ENCODE peak calls at places on chromosomes 7 and 10, in four cellular contexts. M, Y, P and F are unnamed samples.

GRCh38 chr10:17031656-17032630 is 97.7 kb downstream of the CUBN start:
- DNase-seq in P (no peak), M (no peak), Y (no peak), F (no peak)

GRCh38 chr7:15041226-15041625 is 138.7 kb upstream of the DGKB start:
- DNase-seq in M (no peak), Y (no peak), P (no peak), F (no peak)

GRCh38 chr7:154857728-154858681 is 144.9 kb downstream of the PAXIP1 start:
- DNase-seq in M (no peak), Y (no peak), P (peak), F (no peak)

GRCh38 chr7:55028011-55028410 is 9.2 kb downstream of the EGFR start:
- DNase-seq in P (no peak), Y (no peak), M (peak), F (no peak)

GRCh38 chr10:71725998-71726672 is 6.6 kb upstream of the C10orf105 start:
- DNase-seq in Y (no peak), M (peak), P (peak), F (peak)

GRCh38 chr7:110983822-110984456 is 107.0 kb upstream of the LRRN3 start:
- DNase-seq in P (no peak), Y (no peak), M (no peak), F (no peak)

GRCh38 chr7:70776627-70777101 is 355.3 kb upstream of the GALNT17 start:
- DNase-seq in M (no peak), P (no peak), Y (no peak), F (no peak)

GRCh38 chr10:124745678-124746077 is 1.5 kb upstream of the FAM53B start:
- DNase-seq in M (peak), Y (no peak), P (peak), F (peak)

GRCh38 chr7:64886956-64887545 is 16.0 kb upstream of the ZNF273 start:
- DNase-seq in Y (no peak), M (no peak), P (no peak), F (no peak)

GRCh38 chr7:82156168-82156567 is 287.4 kb downstream of the CACNA2D1 start:
- DNase-seq in Y (no peak), P (peak), M (no peak), F (no peak)

GRCh38 chr7:2809903-2810628 is 34.0 kb downstream of the GNA12 start:
- DNase-seq in P (no peak), M (no peak), Y (no peak), F (no peak)

GRCh38 chr7:2807455-2807845 is 36.7 kb downstream of the GNA12 start:
- DNase-seq in M (no peak), Y (no peak), P (no peak), F (no peak)

GRCh38 chr7:2810682-2811471 is 33.2 kb downstream of the GNA12 start:
- DNase-seq in P (no peak), M (no peak), Y (no peak), F (no peak)

GRCh38 chr7:2807846-2808772 is 36.0 kb downstream of the GNA12 start:
- DNase-seq in M (no peak), Y (no peak), P (no peak), F (no peak)

DNA sequence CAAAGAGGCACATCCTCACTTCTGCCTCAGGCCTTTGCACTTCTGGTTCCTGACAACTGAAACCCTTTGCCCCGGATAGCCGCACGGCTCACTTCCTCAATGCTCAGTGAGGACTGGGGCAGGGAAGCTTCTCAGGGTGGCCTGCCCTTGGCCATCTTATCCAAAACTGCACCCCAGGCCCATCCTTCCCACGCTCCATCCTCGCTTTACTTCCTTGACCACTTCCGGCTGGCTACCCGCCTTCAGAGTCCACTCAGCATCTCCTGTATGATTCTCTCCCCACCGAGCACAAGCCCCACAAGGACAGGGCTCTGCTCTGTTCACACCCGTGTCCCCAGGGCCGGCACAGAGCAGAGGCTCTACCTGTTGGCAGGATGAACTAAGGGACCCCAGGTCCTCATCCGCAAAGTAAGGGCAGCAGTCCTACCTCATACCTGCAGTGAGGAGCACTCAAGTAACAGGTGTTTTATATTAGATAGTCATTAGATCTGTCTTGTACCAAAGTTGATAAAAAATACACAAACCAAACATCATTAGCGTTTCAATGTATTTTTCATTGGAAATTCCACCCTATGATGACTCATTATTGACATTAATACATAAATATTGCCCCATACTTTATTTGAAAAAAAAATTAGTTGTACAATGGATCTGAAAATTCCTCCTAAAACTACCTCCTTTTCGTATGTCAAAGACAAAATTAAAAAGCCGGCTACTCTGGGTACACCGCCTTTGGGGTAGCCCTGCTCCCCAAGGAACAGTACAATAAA is 35.0 kb downstream of the GNA12 start:
- DNase-seq in P (no peak), Y (no peak), M (peak), F (no peak)
- TF ChIP-seq PHF8 in P (no peak), Y (no peak), M (no peak), F (no peak)

GRCh38 chr7:28382146-28382545 is 30.2 kb upstream of the CREB5 start:
- DNase-seq in M (no peak), P (no peak), Y (no peak), F (no peak)

GRCh38 chr7:28376634-28377033 is 35.7 kb upstream of the CREB5 start:
- DNase-seq in Y (no peak), M (no peak), P (no peak), F (no peak)

GRCh38 chr7:28381466-28381865 is 30.9 kb upstream of the CREB5 start:
- DNase-seq in Y (no peak), M (no peak), P (no peak), F (no peak)

GRCh38 chr7:28375729-28376128 is 36.6 kb upstream of the CREB5 start:
- DNase-seq in M (no peak), P (no peak), Y (no peak), F (no peak)

GRCh38 chr7:28378574-28379149 is 33.7 kb upstream of the CREB5 start:
- DNase-seq in M (no peak), P (no peak), Y (no peak), F (no peak)
- TF ChIP-seq PHF8 in M (no peak), P (no peak), Y (no peak), F (no peak)

DNA sequence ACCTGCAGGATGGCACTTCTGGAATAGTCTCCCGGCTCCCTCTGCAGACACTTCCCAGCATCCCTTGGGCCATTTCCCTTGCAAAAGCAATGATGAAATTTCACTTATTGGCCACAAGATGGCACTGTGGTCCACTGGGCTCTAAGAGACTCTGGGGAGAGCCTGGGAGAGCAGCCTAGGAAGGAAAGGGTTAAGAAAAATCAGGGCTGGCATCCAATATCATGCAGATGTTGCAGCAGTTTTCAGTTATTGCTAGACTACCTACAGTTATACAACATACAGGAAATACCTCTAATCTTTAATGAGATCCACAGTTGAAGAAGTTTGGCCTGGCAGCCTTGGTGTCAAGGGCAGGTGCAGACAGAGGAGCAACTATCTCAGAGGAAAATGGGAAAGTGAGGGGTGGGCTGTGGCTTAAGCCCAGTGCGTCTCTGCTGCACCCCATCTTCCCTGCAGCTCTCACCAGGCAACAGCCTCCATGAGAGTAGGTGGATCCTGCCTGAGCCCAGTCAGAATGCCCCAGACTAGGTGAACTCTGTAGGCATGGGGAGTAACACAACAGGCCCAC is 100.2 kb upstream of the PRSS58 start:
- DNase-seq in Y (no peak), M (peak), P (peak), F (peak)
- TF ChIP-seq PHF8 in Y (no peak), M (no peak), P (no peak), F (no peak)

GRCh38 chr10:61939575-61940301 is 38.2 kb downstream of the ARID5B start:
- DNase-seq in M (no peak), P (peak), Y (no peak), F (no peak)

GRCh38 chr10:61944445-61945123 is 43.1 kb downstream of the ARID5B start:
- DNase-seq in P (no peak), M (no peak), Y (no peak), F (no peak)

GRCh38 chr10:61941202-61941651 is 39.7 kb downstream of the ARID5B start:
- DNase-seq in M (no peak), Y (no peak), P (no peak), F (no peak)

GRCh38 chr10:61943699-61944444 is 42.4 kb downstream of the ARID5B start:
- DNase-seq in Y (no peak), M (no peak), P (no peak), F (no peak)

DNA sequence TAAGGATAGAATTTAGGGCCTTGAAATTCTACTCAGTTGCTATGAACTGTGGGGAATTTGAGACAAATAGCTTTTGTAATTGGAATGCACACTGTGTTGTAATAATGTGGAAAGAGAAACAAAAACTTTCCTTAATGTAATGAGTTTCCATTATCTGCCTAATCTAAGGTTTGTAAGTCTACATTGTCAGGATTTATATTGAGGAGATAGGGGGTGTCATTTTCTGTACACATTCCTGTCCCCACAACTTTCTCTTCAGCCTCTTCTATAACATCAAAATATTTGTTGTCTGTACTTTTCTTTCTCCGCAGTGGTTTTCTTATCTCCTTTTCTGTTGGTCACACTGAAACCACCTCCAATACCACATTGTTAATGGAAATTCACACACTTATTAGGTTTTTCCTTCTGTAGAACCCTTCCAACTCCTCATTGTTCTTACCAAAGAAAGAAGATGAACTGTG is 41.5 kb downstream of the ARID5B start:
- DNase-seq in Y (no peak), P (no peak), M (no peak), F (no peak)
- TF ChIP-seq PHF8 in Y (no peak), P (no peak), M (no peak), F (no peak)

DNA sequence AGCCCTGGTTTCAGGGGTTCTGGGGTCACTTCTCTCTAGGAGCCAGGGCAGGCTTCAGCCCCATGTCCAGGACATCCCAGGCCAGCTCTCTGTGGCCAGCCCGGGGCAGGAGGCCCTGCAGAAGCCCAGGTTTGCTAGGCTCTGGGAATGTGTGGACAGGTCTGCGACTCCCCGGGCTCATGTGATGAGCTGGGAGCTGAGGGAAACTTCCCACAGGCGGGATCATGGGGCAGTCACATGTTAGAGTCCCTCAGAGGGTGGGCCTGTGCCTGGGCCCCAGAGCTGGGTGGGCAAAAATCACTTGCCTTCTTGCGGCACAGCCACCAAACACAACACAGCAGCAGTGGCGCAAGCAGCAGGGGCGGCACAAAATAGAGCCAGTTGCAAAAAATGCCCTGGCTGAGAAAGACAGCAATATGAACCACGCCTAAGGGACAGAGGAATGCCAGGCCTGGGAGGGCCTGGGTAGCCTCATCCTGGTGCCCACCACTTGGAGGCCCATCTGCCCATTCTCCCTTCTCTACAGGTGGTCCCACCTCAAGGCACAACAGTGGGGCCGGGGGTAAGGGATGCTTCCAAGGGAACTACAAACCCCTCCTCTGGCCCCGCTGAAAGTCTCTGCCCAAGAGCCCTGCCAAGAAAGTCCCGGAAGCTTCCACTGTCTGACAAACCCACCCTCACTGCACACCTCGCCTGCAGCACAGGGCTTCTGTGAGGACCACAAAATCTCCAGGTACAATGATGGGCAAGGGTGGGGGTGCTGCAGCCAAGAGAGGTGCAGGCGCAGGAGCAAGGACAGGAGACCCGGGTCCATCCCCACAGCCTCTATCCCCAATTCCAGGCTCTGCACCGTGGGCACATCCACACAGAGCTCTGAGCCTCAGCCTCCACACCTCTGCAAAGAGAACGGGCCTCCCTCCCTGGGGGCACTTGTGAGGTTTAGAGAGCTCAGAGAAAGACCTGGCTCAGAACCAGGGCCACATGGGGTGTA is 34.6 kb upstream of the ANTXRL start:
- DNase-seq in M (no peak), Y (no peak), P (no peak), F (no peak)
- TF ChIP-seq PHF8 in M (no peak), Y (no peak), P (no peak), F (no peak)

GRCh38 chr7:158606111-158606510 is 18.5 kb upstream of the PTPRN2 start:
- DNase-seq in Y (no peak), M (no peak), P (no peak), F (no peak)
- TF ChIP-seq PHF8 in Y (no peak), M (no peak), P (no peak), F (no peak)

DNA sequence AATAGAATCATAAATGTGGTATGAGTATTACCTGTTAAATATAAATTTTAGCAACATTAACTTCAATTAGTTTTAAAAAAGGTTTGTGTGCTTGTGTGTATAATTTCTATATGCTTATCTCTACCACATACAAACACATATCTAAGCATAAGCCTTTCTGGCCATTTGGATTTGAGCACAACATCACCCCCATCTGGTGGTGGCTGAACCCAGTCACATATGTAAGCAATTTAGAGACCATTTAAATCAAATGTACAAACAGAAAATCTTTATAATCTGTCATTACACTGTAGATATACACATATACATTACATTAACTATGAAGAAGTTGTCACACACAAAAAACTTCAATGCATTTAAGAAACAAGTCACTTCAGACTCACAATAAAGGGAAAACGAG is 31.7 kb downstream of the GPR22 start:
- DNase-seq in P (peak), M (peak), Y (no peak), F (peak)
- TF ChIP-seq PHF8 in P (no peak), M (no peak), Y (no peak), F (no peak)

GRCh38 chr10:46542567-46543323 is 13.7 kb downstream of the GPRIN2 start:
- DNase-seq in M (no peak), Y (no peak), P (no peak), F (no peak)

GRCh38 chr10:46539596-46540411 is 16.7 kb downstream of the GPRIN2 start:
- DNase-seq in P (peak), M (no peak), Y (no peak), F (peak)

GRCh38 chr10:46540412-46541016 is 15.9 kb downstream of the GPRIN2 start:
- DNase-seq in M (no peak), P (no peak), Y (no peak), F (no peak)

GRCh38 chr10:46541735-46542566 is 14.5 kb downstream of the GPRIN2 start:
- DNase-seq in P (peak), Y (no peak), M (no peak), F (no peak)

GRCh38 chr10:46541017-46541661 is 15.3 kb downstream of the GPRIN2 start:
- DNase-seq in M (peak), Y (no peak), P (peak), F (no peak)
- TF ChIP-seq PHF8 in M (no peak), Y (peak), P (no peak), F (no peak)